ENCODE peak calls at places on chromosomes 13 and 19, in ten cellular contexts. H, U, N, A, B, I, X, P, K and L are unnamed samples.

GRCh38 chr13:41995946-41996345 is 35.0 kb upstream of the VWA8 start:
- DNase-seq in H (peak; percentile 6), U (peak; percentile 93), N (peak; percentile 58), A (no peak), B (no peak), I (no peak), X (no peak), P (no peak), K (peak; percentile 85), L (peak; percentile 92)

GRCh38 chr19:54254195-54254906 is 2.7 kb downstream of the LILRB5 start:
- DNase-seq in H (no peak), U (no peak), N (no peak), A (no peak), B (no peak), I (no peak), X (no peak), P (no peak), K (no peak), L (no peak)

GRCh38 chr19:36579255-36579654 is 6.2 kb upstream of the ZNF529 start:
- DNase-seq in H (no peak), U (no peak), N (no peak), A (no peak), B (no peak), I (no peak), X (no peak), P (no peak), K (no peak), L (no peak)

GRCh38 chr19:17348700-17349099 is 11.3 kb downstream of the GTPBP3 start:
- DNase-seq in H (peak; percentile 78), U (no peak), N (no peak), A (no peak), B (peak; percentile 75), I (no peak), X (no peak), P (peak; percentile 51), K (peak; percentile 11), L (peak; percentile 15)

GRCh38 chr19:53780506-53780905 is 43.6 kb downstream of the NLRP12 start:
- DNase-seq in H (no peak), U (no peak), N (no peak), A (no peak), B (no peak), I (no peak), X (no peak), P (no peak), K (no peak), L (no peak)

GRCh38 chr19:48573163-48573505 is 21.2 kb downstream of the SULT2B1 start:
- DNase-seq in H (no peak), U (no peak), N (no peak), A (no peak), B (no peak), I (no peak), X (no peak), P (no peak), K (no peak), L (no peak)

GRCh38 chr13:24746618-24747247 is 17.2 kb upstream of the RNF17 start:
- DNase-seq in H (no peak), U (peak; percentile 28), N (no peak), A (no peak), B (no peak), I (no peak), X (no peak), P (no peak), K (peak; percentile 40), L (no peak)

GRCh38 chr19:10962863-10963262 is 2.0 kb downstream of the SMARCA4 start:
- DNase-seq in H (no peak), U (no peak), N (no peak), A (no peak), B (no peak), I (no peak), X (no peak), P (no peak), K (no peak), L (no peak)

GRCh38 chr19:1657632-1658445 is 5.4 kb upstream of the TCF3 start:
- DNase-seq in H (peak; percentile 41), U (no peak), N (peak; percentile 65), A (no peak), B (no peak), I (no peak), X (no peak), P (no peak), K (no peak), L (peak; percentile 22)

GRCh38 chr13:44368062-44368591 is 5.5 kb upstream of the SERP2 start:
- DNase-seq in H (no peak), U (no peak), N (no peak), A (no peak), B (no peak), I (no peak), X (peak; percentile 20), P (no peak), K (no peak), L (no peak)

GRCh38 chr13:43044720-43045301 is 21.4 kb downstream of the DNAJC15 start:
- DNase-seq in H (no peak), U (no peak), N (no peak), A (no peak), B (no peak), I (no peak), X (no peak), P (no peak), K (no peak), L (no peak)

GRCh38 chr13:39818953-39819352 is 163.5 kb downstream of the COG6 start:
- DNase-seq in H (no peak), U (no peak), N (no peak), A (no peak), B (no peak), I (no peak), X (no peak), P (no peak), K (no peak), L (peak; percentile 26)

GRCh38 chr19:15864824-15865223 is 33.0 kb downstream of the CYP4F2 start:
- DNase-seq in H (no peak), U (no peak), N (no peak), A (no peak), B (no peak), I (no peak), X (no peak), P (no peak), K (no peak), L (no peak)

GRCh38 chr13:99969934-99970760 is 1.4 kb downstream of the ZIC5 start:
- DNase-seq in H (no peak), U (no peak), N (no peak), A (no peak), B (no peak), I (no peak), X (no peak), P (no peak), K (peak; percentile 27), L (no peak)

GRCh38 chr13:99968521-99969367 is 2.8 kb downstream of the ZIC5 start:
- DNase-seq in H (no peak), U (no peak), N (no peak), A (no peak), B (no peak), I (no peak), X (no peak), P (no peak), K (no peak), L (no peak)

GRCh38 chr13:99970761-99971575 is 599 bp downstream of the ZIC5 start:
- DNase-seq in H (no peak), U (no peak), N (no peak), A (no peak), B (no peak), I (no peak), X (no peak), P (no peak), K (no peak), L (no peak)

GRCh38 chr13:99967884-99968520 is 3.6 kb downstream of the ZIC5 start:
- DNase-seq in H (no peak), U (no peak), N (no peak), A (no peak), B (no peak), I (no peak), X (no peak), P (no peak), K (no peak), L (no peak)

DNA sequence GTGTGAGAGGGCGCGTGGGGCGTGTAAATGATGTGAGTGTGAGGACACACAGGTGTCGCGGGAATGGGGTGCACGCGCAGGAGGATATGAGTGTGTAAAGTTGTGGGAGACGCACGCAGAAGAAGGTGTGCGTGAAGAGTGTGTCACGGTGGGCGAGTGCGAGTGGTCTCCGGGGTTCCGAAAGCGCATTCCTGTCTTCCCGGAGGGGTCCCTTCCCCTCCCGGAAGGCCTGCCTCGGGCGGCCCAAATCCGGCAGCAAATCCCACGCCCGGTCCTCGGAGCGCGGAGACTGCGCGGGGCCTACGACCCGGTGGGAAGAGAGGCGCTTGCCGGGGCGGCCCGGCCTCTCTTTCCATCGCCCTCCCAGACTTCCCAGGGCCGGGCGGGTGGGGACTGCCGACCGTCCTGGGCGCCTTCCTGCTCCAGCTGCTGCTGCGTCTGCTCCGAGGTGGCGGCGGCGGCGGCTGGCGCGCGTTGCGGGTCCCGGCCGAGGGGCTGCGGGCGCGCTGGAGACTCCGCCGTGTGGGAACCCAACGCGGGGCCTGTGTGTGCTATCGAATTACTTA is 2.1 kb downstream of the ZIC5 start:
- DNase-seq in H (no peak), U (no peak), N (no peak), A (no peak), B (no peak), I (no peak), X (no peak), P (no peak), K (no peak), L (no peak)
- H3K4me3 ChIP-seq in H (no peak overlapping the region), U (no peak overlapping the region), N (peak overlapping the region; percentile 22), A (peak overlapping the region; percentile 14), B (peak overlapping the region; percentile 32), I (peak overlapping the region; percentile 59), X (no peak overlapping the region), P (peak overlapping the region; percentile 62), K (no peak overlapping the region), L (no peak overlapping the region)

GRCh38 chr19:23439623-23440022 is 44.4 kb upstream of the ZNF91 start:
- DNase-seq in H (no peak), U (no peak), N (no peak), A (no peak), B (no peak), I (no peak), X (no peak), P (no peak), K (no peak), L (no peak)
- TF ChIP-seq CTCF in H (no peak), U (no peak), N (no peak), A (no peak), B (no peak), I (no peak), X (peak; percentile 33), P (no peak), K (no peak), L (peak; percentile 9)

DNA sequence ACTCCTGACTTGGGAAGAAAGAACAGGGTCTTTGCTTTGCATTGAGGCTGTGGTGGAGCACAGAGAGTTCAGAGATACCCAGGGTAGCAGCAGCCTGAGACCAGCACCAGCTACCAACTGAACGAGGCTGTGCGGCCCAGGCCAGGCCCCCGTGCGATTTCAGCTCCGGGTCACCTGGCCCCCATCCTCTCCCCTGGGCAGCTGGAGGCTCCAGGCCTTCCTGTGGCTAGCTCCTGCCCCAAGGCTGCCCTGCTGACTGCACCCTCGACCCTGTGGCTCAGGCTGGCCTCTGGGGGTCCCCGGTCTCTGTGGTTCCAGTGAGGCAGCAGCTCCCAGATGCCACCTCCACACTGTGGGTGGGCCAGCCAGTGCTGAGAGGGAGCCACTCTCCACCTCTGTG is 52.8 kb downstream of the MCF2L start:
- DNase-seq in H (no peak), U (no peak), N (no peak), A (no peak), B (no peak), I (no peak), X (no peak), P (no peak), K (no peak), L (no peak)
- H3K27me3 ChIP-seq in H (no peaks in the 10 kb centered on the region), U (peaks cover 17% of the 10 kb centered on the region), N (no peaks in the 10 kb centered on the region), A (no peaks in the 10 kb centered on the region), B (no peaks in the 10 kb centered on the region), I (no peaks in the 10 kb centered on the region), X (peaks cover 29% of the 10 kb centered on the region), P (no peaks in the 10 kb centered on the region), K (no peaks in the 10 kb centered on the region), L (peaks cover 1% of the 10 kb centered on the region)

GRCh38 chr19:6101991-6102390 is 8.3 kb downstream of the RFX2 start:
- DNase-seq in H (no peak), U (peak; percentile 21), N (no peak), A (no peak), B (no peak), I (no peak), X (no peak), P (no peak), K (no peak), L (no peak)
- H3K4me3 ChIP-seq in H (no peak overlapping the region), U (no peak overlapping the region), N (no peak overlapping the region), A (no peak overlapping the region), B (no peak overlapping the region), I (no peak overlapping the region), X (no peak overlapping the region), P (no peak overlapping the region), K (no peak overlapping the region), L (no peak overlapping the region)